ENCODE peak calls at places on chromosomes 6 and 20, in nine cellular contexts. F, B, Q, L, R, G, J, P and X are unnamed samples. For H3K4me1, the result is how much of the 10 kb centered on the place peaks cover.

GRCh38 chr6:1143655-1144054 is 168.2 kb upstream of the FOXQ1 start:
- DNase-seq in L (no peak), R (no peak), G (no peak), F (peak), Q (peak), P (no peak), B (peak), J (no peak), X (no peak)

GRCh38 chr20:38357653-38358207 is 11.4 kb downstream of the LBP start:
- DNase-seq in L (peak), G (no peak), R (peak), J (no peak), P (no peak), Q (peak), F (peak), B (no peak), X (no peak)

GRCh38 chr20:39676857-39677351 is 714.8 kb downstream of the DHX35 start:
- DNase-seq in G (no peak), R (no peak), Q (peak), F (peak), J (no peak), P (no peak), L (no peak), B (no peak), X (peak)

GRCh38 chr20:4998160-4998651 is 3.1 kb downstream of the SLC23A2 start:
- DNase-seq in G (no peak), Q (peak), B (no peak), R (no peak), P (no peak), F (no peak), J (no peak), L (no peak), X (peak)

GRCh38 chr20:3783068-3783489 is 1.8 kb upstream of the SPEF1 start:
- DNase-seq in B (no peak), R (no peak), G (no peak), P (no peak), J (no peak), Q (no peak), F (no peak), L (no peak), X (peak)

GRCh38 chr6:27866370-27867050 is 45.7 kb downstream of the OR2B2 start:
- DNase-seq in R (peak), L (peak), F (peak), Q (peak), B (peak), G (peak), P (no peak), J (no peak), X (peak)

GRCh38 chr6:123215211-123215610 is 219.2 kb downstream of the CLVS2 start:
- DNase-seq in P (no peak), L (no peak), G (no peak), Q (no peak), F (no peak), R (no peak), J (no peak), B (no peak), X (no peak)

GRCh38 chr6:56850618-56851017 is 104.3 kb upstream of the BEND6 start:
- DNase-seq in L (no peak), B (no peak), G (no peak), F (no peak), R (no peak), Q (peak), P (no peak), J (no peak), X (no peak)

GRCh38 chr20:36091561-36092423 is 62.7 kb upstream of the EPB41L1 start:
- DNase-seq in Q (no peak), F (no peak), B (no peak), R (peak), G (peak), L (no peak), P (peak), J (no peak), X (no peak)

GRCh38 chr6:150897400-150897943 is 32.0 kb downstream of the MTHFD1L start:
- DNase-seq in J (no peak), G (no peak), B (peak), P (no peak), L (no peak), R (no peak), F (no peak), Q (no peak), X (no peak)

GRCh38 chr6:4743026-4743425 is 33.2 kb upstream of the CDYL start:
- DNase-seq in J (no peak), L (no peak), B (no peak), P (no peak), Q (no peak), G (no peak), F (no peak), R (no peak), X (no peak)

GRCh38 chr6:13813621-13814175 is 659 bp downstream of the MCUR1 start:
- DNase-seq in R (peak), J (peak), P (peak), B (peak), Q (peak), L (peak), F (peak), G (peak), X (no peak)

GRCh38 chr6:34242252-34243130 is 5.8 kb downstream of the HMGA1 start:
- DNase-seq in F (peak), Q (peak), G (no peak), P (no peak), L (no peak), B (no peak), R (no peak), J (no peak), X (no peak)

GRCh38 chr6:1615651-1616420 is 6.1 kb downstream of the FOXC1 start:
- DNase-seq in P (no peak), Q (no peak), F (no peak), J (no peak), G (no peak), R (no peak), B (no peak), L (no peak), X (no peak)

GRCh38 chr6:45560421-45560820 is 182.7 kb upstream of the SUPT3H start:
- DNase-seq in R (no peak), Q (no peak), J (no peak), B (no peak), L (no peak), G (no peak), F (no peak), P (no peak), X (no peak)

GRCh38 chr6:33857301-33858052 is 53.7 kb upstream of the MLN start:
- DNase-seq in G (no peak), F (no peak), Q (peak), L (no peak), B (no peak), R (no peak), J (no peak), P (no peak), X (no peak)

GRCh38 chr20:17227199-17227535 is 327 bp downstream of the PCSK2 start:
- DNase-seq in L (no peak), Q (peak), P (no peak), J (no peak), F (no peak), G (no peak), R (no peak), B (no peak), X (no peak)

GRCh38 chr6:113856571-113857564 is at the start of gene MARCKS:
- DNase-seq in B (peak), L (no peak), J (peak), P (no peak), Q (peak), G (peak), F (peak), R (peak), X (peak)

GRCh38 chr6:36323062-36323461 is 13.6 kb downstream of the BNIP5 start:
- DNase-seq in F (no peak), R (no peak), P (no peak), J (no peak), G (peak), Q (peak), L (no peak), B (no peak), X (no peak)

GRCh38 chr6:89117285-89118108 is at the start of gene SRSF12:
- DNase-seq in J (no peak), F (peak), B (peak), R (no peak), L (no peak), Q (peak), G (peak), P (no peak), X (no peak)

GRCh38 chr20:62587757-62588402 is 54.4 kb upstream of the SLCO4A1 start:
- DNase-seq in F (no peak), Q (peak), L (peak), R (peak), P (no peak), B (peak), J (no peak), G (peak), X (peak)

DNA sequence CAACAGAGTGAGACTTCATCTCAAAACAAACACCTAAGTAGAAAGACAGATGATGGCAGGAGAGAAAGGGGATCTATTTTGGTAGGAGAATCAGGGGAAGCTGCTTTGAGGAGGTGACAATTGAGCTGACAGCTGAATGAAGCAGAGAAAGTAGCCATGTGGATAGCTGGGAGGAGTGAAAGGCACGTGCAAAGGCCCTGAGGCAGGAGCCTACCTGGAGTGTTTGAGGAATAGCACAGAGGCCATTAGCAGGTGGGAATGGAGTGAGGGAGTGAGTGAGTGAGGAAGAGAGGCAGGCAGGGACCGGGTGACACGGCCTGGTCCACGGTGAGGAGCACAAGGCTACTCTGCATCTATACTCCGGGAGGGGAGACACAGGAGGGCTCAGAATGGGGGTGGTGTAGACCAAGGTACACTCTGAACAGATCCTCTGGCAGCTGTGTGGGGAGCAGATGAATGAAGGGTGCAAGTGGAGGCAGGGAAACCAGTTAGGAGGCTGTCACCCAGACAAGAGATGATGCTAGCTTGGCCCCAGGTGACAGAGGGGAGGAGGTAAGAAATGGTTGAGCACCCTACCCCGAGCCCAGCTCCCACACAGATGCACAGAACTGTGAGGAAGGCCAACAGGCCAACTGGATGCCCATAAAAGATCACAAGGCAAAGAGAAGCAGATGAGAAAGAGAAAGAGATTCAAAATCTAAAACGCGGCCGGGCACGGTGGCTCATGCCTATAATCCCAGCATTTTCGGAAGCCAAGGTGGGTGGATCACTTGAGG is 43.6 kb downstream of the NFATC2 start:
- DNase-seq in G (no peak), J (no peak), F (no peak), Q (no peak), R (no peak), B (no peak), L (no peak), P (no peak), X (no peak)
- H2AFZ ChIP-seq in G (no peak), J (no peak), F (no peak), Q (no peak), R (no peak), B (no peak), L (no peak), P (no peak), X (no peak)

DNA sequence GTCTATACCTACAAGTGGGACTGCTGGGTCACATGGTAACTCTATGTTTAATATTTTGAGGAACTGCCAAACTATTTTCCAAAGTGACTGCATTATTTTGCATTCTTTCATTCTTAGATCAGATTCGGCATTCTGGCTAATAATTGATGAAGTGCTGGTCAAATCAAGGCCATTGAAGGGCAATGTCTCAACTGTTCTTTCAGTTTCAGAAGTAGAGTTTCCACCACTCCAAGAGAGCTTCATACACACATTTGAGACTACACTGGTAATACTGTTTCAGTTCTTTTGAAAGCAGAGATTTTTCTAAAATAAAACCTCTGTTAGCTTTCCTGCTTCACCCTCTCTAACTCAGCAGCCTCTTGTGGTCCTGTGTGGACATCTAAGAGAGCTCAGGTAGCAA is 154.5 kb downstream of the CFAP61 start:
- DNase-seq in G (no peak), Q (no peak), J (no peak), R (no peak), B (no peak), P (no peak), L (no peak), F (no peak), X (no peak)
- H3K4me1 ChIP-seq in G (under half), Q (under half), J (under half), R (under half), B (under half), P (under half), L (under half), F (under half), X (under half)

GRCh38 chr20:60022849-60023248 is 64.6 kb downstream of the CDH26 start:
- DNase-seq in P (no peak), G (no peak), L (no peak), Q (no peak), J (no peak), B (no peak), R (no peak), F (no peak), X (no peak)

GRCh38 chr20:60020251-60020650 is 62.0 kb downstream of the CDH26 start:
- DNase-seq in Q (no peak), L (no peak), J (no peak), R (no peak), G (no peak), F (no peak), P (no peak), B (no peak), X (no peak)

GRCh38 chr20:60026010-60026409 is 67.8 kb downstream of the CDH26 start:
- DNase-seq in R (no peak), L (no peak), G (no peak), Q (no peak), B (no peak), J (no peak), P (no peak), F (no peak), X (no peak)

GRCh38 chr20:60024801-60025200 is 66.6 kb downstream of the CDH26 start:
- DNase-seq in B (no peak), R (no peak), F (no peak), P (no peak), G (no peak), Q (no peak), L (no peak), J (no peak), X (no peak)

DNA sequence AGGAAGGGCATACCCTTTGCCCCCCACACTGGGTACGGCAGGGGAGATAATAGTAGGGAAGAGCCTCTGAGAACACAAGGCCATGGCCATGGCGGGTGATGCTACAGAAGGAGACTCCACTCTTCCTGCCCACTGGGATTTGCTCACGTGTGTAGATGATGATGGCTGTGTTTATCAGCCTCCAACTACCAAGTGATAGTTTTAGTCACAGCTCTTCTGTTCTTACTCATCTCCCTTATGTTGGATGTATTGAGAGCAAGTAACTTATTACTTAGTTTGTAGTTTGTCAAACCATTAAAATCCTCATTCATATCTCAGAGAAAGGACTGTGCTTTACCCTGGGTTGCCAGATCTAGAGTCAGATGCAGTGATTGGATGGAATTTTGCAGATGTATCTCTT is 66.0 kb downstream of the CDH26 start:
- DNase-seq in B (no peak), F (no peak), L (no peak), G (no peak), R (no peak), Q (no peak), J (no peak), P (no peak), X (no peak)
- H3K4me2 ChIP-seq in B (no peak), F (no peak), L (no peak), G (no peak), R (no peak), Q (no peak), J (no peak), P (no peak), X (no peak)

GRCh38 chr6:140321891-140322290 is 947.4 kb upstream of the CITED2 start:
- DNase-seq in B (no peak), R (no peak), F (no peak), J (no peak), Q (no peak), L (no peak), G (peak), P (no peak), X (no peak)

GRCh38 chr6:140318408-140318807 is 944.0 kb upstream of the CITED2 start:
- DNase-seq in L (no peak), Q (no peak), B (no peak), G (no peak), J (no peak), F (no peak), P (no peak), R (no peak), X (no peak)

GRCh38 chr6:140319209-140319608 is 944.8 kb upstream of the CITED2 start:
- DNase-seq in F (peak), Q (peak), B (peak), L (no peak), J (no peak), R (no peak), P (no peak), G (no peak), X (no peak)

GRCh38 chr6:140320799-140321099 is 946.3 kb upstream of the CITED2 start:
- DNase-seq in G (no peak), B (no peak), J (no peak), Q (no peak), F (no peak), R (no peak), L (no peak), P (no peak), X (no peak)

DNA sequence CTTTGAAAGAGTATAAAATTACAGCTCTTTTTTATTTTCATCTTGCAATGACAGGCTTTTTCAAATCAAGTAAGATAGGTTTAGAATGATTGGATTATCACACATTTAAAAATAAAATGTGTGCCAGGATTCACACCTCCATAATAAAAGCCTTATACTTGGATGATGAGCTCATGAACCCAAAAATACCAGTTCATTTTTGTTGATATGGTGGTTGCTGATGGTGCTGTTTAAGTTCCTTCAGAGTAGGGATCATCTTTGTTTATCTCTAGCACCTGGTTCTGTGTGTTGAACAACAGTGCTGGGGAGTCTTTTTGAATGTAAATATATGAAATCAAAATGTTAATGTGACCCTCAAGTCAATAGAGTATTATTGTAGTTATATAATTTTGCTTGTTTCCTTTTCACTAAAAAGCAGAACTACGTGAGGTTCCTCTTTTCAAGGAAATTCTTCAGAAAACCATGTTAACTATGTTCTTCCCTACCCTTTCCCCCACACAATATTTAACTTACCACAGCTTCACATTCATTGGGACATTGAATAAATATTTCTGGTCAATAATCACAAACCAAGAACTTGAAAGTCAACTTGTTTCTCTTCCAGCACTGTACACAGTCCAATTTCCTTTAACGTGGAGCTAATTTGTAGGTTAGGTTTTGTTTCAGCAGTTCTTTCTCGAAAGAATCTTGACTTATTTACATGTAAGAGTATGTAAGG is 945.8 kb upstream of the CITED2 start:
- DNase-seq in R (no peak), B (peak), J (no peak), P (no peak), Q (no peak), L (no peak), F (peak), G (no peak), X (no peak)
- H2AFZ ChIP-seq in R (no peak), B (no peak), J (no peak), P (no peak), Q (peak), L (no peak), F (no peak), G (no peak), X (no peak)

GRCh38 chr6:137520520-137520919 is 26.3 kb upstream of the OLIG3 start:
- DNase-seq in L (no peak), R (no peak), P (no peak), J (no peak), Q (no peak), F (no peak), G (no peak), B (no peak), X (no peak)
- H3K4me1 ChIP-seq in L (under half), R (under half), P (under half), J (under half), Q (under half), F (under half), G (under half), B (under half), X (under half)

GRCh38 chr6:132244744-132245143 is 156.5 kb downstream of the MOXD1 start:
- DNase-seq in B (no peak), G (no peak), J (no peak), Q (no peak), R (no peak), P (no peak), F (no peak), L (no peak), X (no peak)
- H3K4me2 ChIP-seq in B (no peak), G (no peak), J (no peak), Q (no peak), R (no peak), P (no peak), F (no peak), L (no peak), X (no peak)

GRCh38 chr6:142280927-142281326 is 20.9 kb upstream of the ADGRG6 start:
- DNase-seq in L (no peak), B (no peak), R (no peak), F (no peak), P (no peak), J (no peak), Q (no peak), G (no peak), X (no peak)
- H2AFZ ChIP-seq in L (no peak), B (no peak), R (no peak), F (no peak), P (no peak), J (no peak), Q (no peak), G (no peak), X (no peak)

GRCh38 chr6:15905488-15906392 is 223.1 kb upstream of the MYLIP start:
- DNase-seq in P (no peak), Q (no peak), G (no peak), B (no peak), L (no peak), F (no peak), R (peak), J (no peak), X (no peak)

GRCh38 chr6:15901141-15902115 is 227.5 kb upstream of the MYLIP start:
- DNase-seq in G (no peak), R (peak), F (no peak), J (no peak), L (no peak), B (no peak), P (no peak), Q (no peak), X (peak)

GRCh38 chr6:15907914-15908518 is 220.9 kb upstream of the MYLIP start:
- DNase-seq in R (peak), B (no peak), J (no peak), F (no peak), Q (no peak), G (no peak), L (no peak), P (no peak), X (no peak)

GRCh38 chr6:15906393-15906976 is 222.4 kb upstream of the MYLIP start:
- DNase-seq in R (no peak), P (no peak), B (no peak), J (no peak), L (no peak), G (no peak), Q (no peak), F (no peak), X (no peak)

GRCh38 chr6:15904651-15905376 is 224.1 kb upstream of the MYLIP start:
- DNase-seq in L (no peak), F (no peak), R (no peak), Q (no peak), G (no peak), B (no peak), P (no peak), J (no peak), X (no peak)
- H3K4me1 ChIP-seq in L (under half), F (under half), R (half or more), Q (under half), G (under half), B (under half), P (under half), J (under half), X (half or more)